ENCODE peak calls at places on chromosomes 7 and 10, in eight cellular contexts. One of them, this sample, is unnamed.

GRCh38 chr10:13834581-13835286 is 248.0 kb downstream of the PRPF18 start:
- DNase-seq in left cardiac atrium: peak
- DNase-seq in neuronal stem cell: no peak
- DNase-seq in HS-5: no peak
- DNase-seq in NCI-H1092: no peak
- DNase-seq in SJCRH30: peak
- DNase-seq in kidney: no peak
- DNase-seq in fibroblast of gingiva: no peak
- DNase-seq in this sample: no peak

GRCh38 chr7:117124585-117125220 is 171.4 kb downstream of the ST7 start:
- DNase-seq in HS-5: peak
- DNase-seq in SJCRH30: peak
- DNase-seq in neuronal stem cell: no peak
- DNase-seq in NCI-H1092: no peak
- DNase-seq in kidney: peak
- DNase-seq in fibroblast of gingiva: peak
- DNase-seq in left cardiac atrium: peak
- DNase-seq in this sample: no peak

GRCh38 chr10:45373003-45373782 is 823 bp upstream of the ALOX5 start:
- DNase-seq in fibroblast of gingiva: no peak
- DNase-seq in SJCRH30: no peak
- DNase-seq in HS-5: no peak
- DNase-seq in NCI-H1092: peak
- DNase-seq in left cardiac atrium: no peak
- DNase-seq in kidney: peak
- DNase-seq in neuronal stem cell: no peak
- DNase-seq in this sample: no peak

GRCh38 chr7:129394982-129395906 is 39.0 kb upstream of the STRIP2 start:
- DNase-seq in HS-5: no peak
- DNase-seq in SJCRH30: no peak
- DNase-seq in neuronal stem cell: no peak
- DNase-seq in fibroblast of gingiva: no peak
- DNase-seq in NCI-H1092: no peak
- DNase-seq in left cardiac atrium: no peak
- DNase-seq in kidney: no peak
- DNase-seq in this sample: no peak

GRCh38 chr7:5204546-5204945 is 14.5 kb downstream of the WIPI2 start:
- DNase-seq in NCI-H1092: no peak
- DNase-seq in SJCRH30: no peak
- DNase-seq in kidney: no peak
- DNase-seq in HS-5: no peak
- DNase-seq in fibroblast of gingiva: no peak
- DNase-seq in neuronal stem cell: no peak
- DNase-seq in left cardiac atrium: no peak
- DNase-seq in this sample: no peak

GRCh38 chr7:6578114-6579084 is 1.1 kb downstream of the ZDHHC4 start:
- DNase-seq in neuronal stem cell: no peak
- DNase-seq in kidney: no peak
- DNase-seq in HS-5: no peak
- DNase-seq in NCI-H1092: no peak
- DNase-seq in fibroblast of gingiva: no peak
- DNase-seq in SJCRH30: no peak
- DNase-seq in left cardiac atrium: no peak
- DNase-seq in this sample: no peak

GRCh38 chr7:137992738-137993394 is 9.0 kb downstream of the CREB3L2 start:
- DNase-seq in HS-5: peak
- DNase-seq in fibroblast of gingiva: peak
- DNase-seq in left cardiac atrium: peak
- DNase-seq in SJCRH30: no peak
- DNase-seq in neuronal stem cell: no peak
- DNase-seq in kidney: no peak
- DNase-seq in NCI-H1092: no peak
- DNase-seq in this sample: no peak

GRCh38 chr7:64951250-64951848 is 39.5 kb downstream of the ZNF117 start:
- DNase-seq in HS-5: peak
- DNase-seq in NCI-H1092: peak
- DNase-seq in left cardiac atrium: no peak
- DNase-seq in neuronal stem cell: peak
- DNase-seq in SJCRH30: peak
- DNase-seq in kidney: no peak
- DNase-seq in fibroblast of gingiva: peak
- DNase-seq in this sample: peak

GRCh38 chr10:78511324-78512204 is 477.9 kb downstream of the RPS24 start:
- DNase-seq in NCI-H1092: no peak
- DNase-seq in SJCRH30: no peak
- DNase-seq in HS-5: no peak
- DNase-seq in left cardiac atrium: no peak
- DNase-seq in fibroblast of gingiva: no peak
- DNase-seq in kidney: no peak
- DNase-seq in neuronal stem cell: no peak
- DNase-seq in this sample: no peak

GRCh38 chr7:132049462-132050304 is 493.3 kb upstream of the PODXL start:
- DNase-seq in kidney: no peak
- DNase-seq in HS-5: no peak
- DNase-seq in neuronal stem cell: peak
- DNase-seq in left cardiac atrium: no peak
- DNase-seq in SJCRH30: peak
- DNase-seq in fibroblast of gingiva: no peak
- DNase-seq in NCI-H1092: peak
- DNase-seq in this sample: no peak

GRCh38 chr7:66950311-66950710 is 29.3 kb downstream of the TMEM248 start:
- DNase-seq in fibroblast of gingiva: no peak
- DNase-seq in HS-5: no peak
- DNase-seq in NCI-H1092: no peak
- DNase-seq in neuronal stem cell: no peak
- DNase-seq in left cardiac atrium: no peak
- DNase-seq in kidney: no peak
- DNase-seq in SJCRH30: no peak
- DNase-seq in this sample: no peak

GRCh38 chr7:67462781-67463191 is 466.2 kb downstream of the TYW1 start:
- DNase-seq in SJCRH30: no peak
- DNase-seq in left cardiac atrium: no peak
- DNase-seq in fibroblast of gingiva: no peak
- DNase-seq in neuronal stem cell: no peak
- DNase-seq in kidney: peak
- DNase-seq in HS-5: no peak
- DNase-seq in NCI-H1092: no peak
- DNase-seq in this sample: no peak

GRCh38 chr7:75617634-75618234 is 121.0 kb downstream of the HIP1 start:
- DNase-seq in HS-5: no peak
- DNase-seq in kidney: peak
- DNase-seq in left cardiac atrium: peak
- DNase-seq in SJCRH30: no peak
- DNase-seq in neuronal stem cell: no peak
- DNase-seq in fibroblast of gingiva: peak
- DNase-seq in NCI-H1092: no peak
- DNase-seq in this sample: no peak

GRCh38 chr10:61992059-61992460 is 90.6 kb downstream of the ARID5B start:
- DNase-seq in fibroblast of gingiva: peak
- DNase-seq in left cardiac atrium: peak
- DNase-seq in SJCRH30: no peak
- DNase-seq in NCI-H1092: no peak
- DNase-seq in neuronal stem cell: no peak
- DNase-seq in kidney: no peak
- DNase-seq in HS-5: no peak
- DNase-seq in this sample: no peak

GRCh38 chr7:14507617-14508016 is 394.9 kb downstream of the DGKB start:
- DNase-seq in kidney: no peak
- DNase-seq in HS-5: peak
- DNase-seq in SJCRH30: peak
- DNase-seq in left cardiac atrium: no peak
- DNase-seq in neuronal stem cell: no peak
- DNase-seq in fibroblast of gingiva: peak
- DNase-seq in NCI-H1092: peak
- DNase-seq in this sample: peak

GRCh38 chr10:95742529-95742884 is 13.5 kb upstream of the ENTPD1 start:
- DNase-seq in fibroblast of gingiva: no peak
- DNase-seq in SJCRH30: peak
- DNase-seq in kidney: no peak
- DNase-seq in left cardiac atrium: peak
- DNase-seq in HS-5: no peak
- DNase-seq in neuronal stem cell: no peak
- DNase-seq in NCI-H1092: peak
- DNase-seq in this sample: peak

GRCh38 chr10:12777840-12778585 is 223.5 kb downstream of the CCDC3 start:
- DNase-seq in kidney: no peak
- DNase-seq in fibroblast of gingiva: no peak
- DNase-seq in HS-5: no peak
- DNase-seq in left cardiac atrium: peak
- DNase-seq in NCI-H1092: no peak
- DNase-seq in SJCRH30: no peak
- DNase-seq in neuronal stem cell: no peak
- DNase-seq in this sample: no peak

GRCh38 chr10:17742918-17743317 is 9.1 kb upstream of the TMEM236 start:
- DNase-seq in fibroblast of gingiva: peak
- DNase-seq in neuronal stem cell: peak
- DNase-seq in kidney: no peak
- DNase-seq in SJCRH30: peak
- DNase-seq in HS-5: peak
- DNase-seq in left cardiac atrium: peak
- DNase-seq in NCI-H1092: no peak
- DNase-seq in this sample: no peak

GRCh38 chr10:10642741-10643280 is 374.9 kb upstream of the CELF2 start:
- DNase-seq in SJCRH30: peak
- DNase-seq in neuronal stem cell: no peak
- DNase-seq in kidney: peak
- DNase-seq in left cardiac atrium: peak
- DNase-seq in HS-5: no peak
- DNase-seq in fibroblast of gingiva: no peak
- DNase-seq in NCI-H1092: no peak
- DNase-seq in this sample: no peak

This sample was measured in NCI-H2081 treated with DMSO at 0.1 percent for 48 hours.